ENCODE peak calls at places on chromosome 11, in seven cellular contexts. One of them, this sample, is unnamed.
A peak's percentile ranks its signal among the peaks of the same experiment; 100 is the strongest.

GRCh38 chr11:116600930-116601329 is 171.9 kb downstream of the BUD13 start:
- DNase-seq in AG04450: no peak
- DNase-seq in GM12865: no peak
- DNase-seq in epithelial cell of esophagus: no peak
- DNase-seq in CD8-positive, alpha-beta T cell: no peak
- DNase-seq in endothelial cell: no peak
- DNase-seq in brain microvascular endothelial cell: no peak
- DNase-seq in this sample: no peak

GRCh38 chr11:38547464-38547863 is 1949.4 kb upstream of the RAG2 start:
- DNase-seq in AG04450: no peak
- DNase-seq in GM12865: no peak
- DNase-seq in epithelial cell of esophagus: peak; percentile 20
- DNase-seq in CD8-positive, alpha-beta T cell: no peak
- DNase-seq in endothelial cell: no peak
- DNase-seq in brain microvascular endothelial cell: no peak
- DNase-seq in this sample: peak; percentile 32

GRCh38 chr11:66048525-66049313 is at the start of gene GAL3ST3:
- DNase-seq in AG04450: no peak
- DNase-seq in GM12865: no peak
- DNase-seq in epithelial cell of esophagus: no peak
- DNase-seq in CD8-positive, alpha-beta T cell: no peak
- DNase-seq in endothelial cell: no peak
- DNase-seq in brain microvascular endothelial cell: no peak
- DNase-seq in this sample: no peak

GRCh38 chr11:78742430-78742829 is 167.8 kb upstream of the NARS2 start:
- DNase-seq in AG04450: no peak
- DNase-seq in GM12865: no peak
- DNase-seq in epithelial cell of esophagus: peak; percentile 75
- DNase-seq in CD8-positive, alpha-beta T cell: no peak
- DNase-seq in endothelial cell: no peak
- DNase-seq in brain microvascular endothelial cell: no peak
- DNase-seq in this sample: no peak

GRCh38 chr11:62865641-62866040 is 15.1 kb upstream of the SLC3A2 start:
- DNase-seq in AG04450: no peak
- DNase-seq in GM12865: no peak
- DNase-seq in epithelial cell of esophagus: no peak
- DNase-seq in CD8-positive, alpha-beta T cell: no peak
- DNase-seq in endothelial cell: no peak
- DNase-seq in brain microvascular endothelial cell: no peak
- DNase-seq in this sample: no peak

GRCh38 chr11:10317776-10318526 is 13.1 kb downstream of the ADM start:
- DNase-seq in AG04450: no peak
- DNase-seq in GM12865: peak; percentile 85
- DNase-seq in epithelial cell of esophagus: no peak
- DNase-seq in CD8-positive, alpha-beta T cell: no peak
- DNase-seq in endothelial cell: no peak
- DNase-seq in brain microvascular endothelial cell: no peak
- DNase-seq in this sample: no peak

GRCh38 chr11:62889484-62890437 is 9.1 kb downstream of the SLC3A2 start:
- DNase-seq in AG04450: no peak
- DNase-seq in GM12865: peak; percentile 25
- DNase-seq in epithelial cell of esophagus: no peak
- DNase-seq in CD8-positive, alpha-beta T cell: no peak
- DNase-seq in endothelial cell: no peak
- DNase-seq in brain microvascular endothelial cell: no peak
- DNase-seq in this sample: no peak

GRCh38 chr11:9617960-9618359 is 44.5 kb downstream of the WEE1 start:
- DNase-seq in AG04450: no peak
- DNase-seq in GM12865: no peak
- DNase-seq in epithelial cell of esophagus: peak; percentile 73
- DNase-seq in CD8-positive, alpha-beta T cell: no peak
- DNase-seq in endothelial cell: no peak
- DNase-seq in brain microvascular endothelial cell: peak; percentile 40
- DNase-seq in this sample: peak; percentile 92

GRCh38 chr11:65642014-65642671 is 4.2 kb downstream of the SIPA1 start:
- DNase-seq in AG04450: no peak
- DNase-seq in GM12865: no peak
- DNase-seq in epithelial cell of esophagus: no peak
- DNase-seq in CD8-positive, alpha-beta T cell: no peak
- DNase-seq in endothelial cell: peak; percentile 56
- DNase-seq in brain microvascular endothelial cell: no peak
- DNase-seq in this sample: no peak

GRCh38 chr11:68322031-68322388 is 9.6 kb downstream of the LRP5 start:
- DNase-seq in AG04450: no peak
- DNase-seq in GM12865: no peak
- DNase-seq in epithelial cell of esophagus: no peak
- DNase-seq in CD8-positive, alpha-beta T cell: no peak
- DNase-seq in endothelial cell: no peak
- DNase-seq in brain microvascular endothelial cell: no peak
- DNase-seq in this sample: no peak

GRCh38 chr11:115523727-115524399 is 19.6 kb upstream of the CADM1 start:
- DNase-seq in AG04450: no peak
- DNase-seq in GM12865: no peak
- DNase-seq in epithelial cell of esophagus: no peak
- DNase-seq in CD8-positive, alpha-beta T cell: no peak
- DNase-seq in endothelial cell: no peak
- DNase-seq in brain microvascular endothelial cell: no peak
- DNase-seq in this sample: no peak

GRCh38 chr11:66904561-66904960 is 47.7 kb downstream of the LRFN4 start:
- DNase-seq in AG04450: no peak
- DNase-seq in GM12865: no peak
- DNase-seq in epithelial cell of esophagus: no peak
- DNase-seq in CD8-positive, alpha-beta T cell: no peak
- DNase-seq in endothelial cell: no peak
- DNase-seq in brain microvascular endothelial cell: peak; percentile 22
- DNase-seq in this sample: no peak

GRCh38 chr11:68541983-68542382 is 81.4 kb downstream of the PPP6R3 start:
- DNase-seq in AG04450: no peak
- DNase-seq in GM12865: no peak
- DNase-seq in epithelial cell of esophagus: no peak
- DNase-seq in CD8-positive, alpha-beta T cell: no peak
- DNase-seq in endothelial cell: no peak
- DNase-seq in brain microvascular endothelial cell: no peak
- DNase-seq in this sample: no peak

GRCh38 chr11:87281496-87281895 is 243.8 kb downstream of the TMEM135 start:
- DNase-seq in AG04450: no peak
- DNase-seq in GM12865: no peak
- DNase-seq in epithelial cell of esophagus: peak; percentile 77
- DNase-seq in CD8-positive, alpha-beta T cell: no peak
- DNase-seq in endothelial cell: no peak
- DNase-seq in brain microvascular endothelial cell: peak; percentile 59
- DNase-seq in this sample: peak; percentile 15
- TF ChIP-seq CTCF in AG04450: peak; percentile 36
- TF ChIP-seq CTCF in GM12865: no peak
- TF ChIP-seq CTCF in epithelial cell of esophagus: peak; percentile 45
- TF ChIP-seq CTCF in CD8-positive, alpha-beta T cell: no peak
- TF ChIP-seq CTCF in endothelial cell: no peak
- TF ChIP-seq CTCF in brain microvascular endothelial cell: peak; percentile 32
- TF ChIP-seq CTCF in this sample: peak; percentile 66

GRCh38 chr11:35553021-35553420 is 27.6 kb upstream of the PAMR1 start:
- DNase-seq in AG04450: no peak
- DNase-seq in GM12865: no peak
- DNase-seq in epithelial cell of esophagus: no peak
- DNase-seq in CD8-positive, alpha-beta T cell: no peak
- DNase-seq in endothelial cell: no peak
- DNase-seq in brain microvascular endothelial cell: peak; percentile 22
- DNase-seq in this sample: no peak

GRCh38 chr11:35555238-35555887 is 29.9 kb upstream of the PAMR1 start:
- DNase-seq in AG04450: no peak
- DNase-seq in GM12865: no peak
- DNase-seq in epithelial cell of esophagus: no peak
- DNase-seq in CD8-positive, alpha-beta T cell: no peak
- DNase-seq in endothelial cell: no peak
- DNase-seq in brain microvascular endothelial cell: no peak
- DNase-seq in this sample: no peak

GRCh38 chr11:35553831-35554230 is 28.4 kb upstream of the PAMR1 start:
- DNase-seq in AG04450: peak; percentile 90
- DNase-seq in GM12865: no peak
- DNase-seq in epithelial cell of esophagus: no peak
- DNase-seq in CD8-positive, alpha-beta T cell: no peak
- DNase-seq in endothelial cell: no peak
- DNase-seq in brain microvascular endothelial cell: peak; percentile 84
- DNase-seq in this sample: no peak

GRCh38 chr11:35558468-35558867 is 33.1 kb upstream of the PAMR1 start:
- DNase-seq in AG04450: no peak
- DNase-seq in GM12865: no peak
- DNase-seq in epithelial cell of esophagus: peak; percentile 56
- DNase-seq in CD8-positive, alpha-beta T cell: no peak
- DNase-seq in endothelial cell: no peak
- DNase-seq in brain microvascular endothelial cell: no peak
- DNase-seq in this sample: no peak

DNA sequence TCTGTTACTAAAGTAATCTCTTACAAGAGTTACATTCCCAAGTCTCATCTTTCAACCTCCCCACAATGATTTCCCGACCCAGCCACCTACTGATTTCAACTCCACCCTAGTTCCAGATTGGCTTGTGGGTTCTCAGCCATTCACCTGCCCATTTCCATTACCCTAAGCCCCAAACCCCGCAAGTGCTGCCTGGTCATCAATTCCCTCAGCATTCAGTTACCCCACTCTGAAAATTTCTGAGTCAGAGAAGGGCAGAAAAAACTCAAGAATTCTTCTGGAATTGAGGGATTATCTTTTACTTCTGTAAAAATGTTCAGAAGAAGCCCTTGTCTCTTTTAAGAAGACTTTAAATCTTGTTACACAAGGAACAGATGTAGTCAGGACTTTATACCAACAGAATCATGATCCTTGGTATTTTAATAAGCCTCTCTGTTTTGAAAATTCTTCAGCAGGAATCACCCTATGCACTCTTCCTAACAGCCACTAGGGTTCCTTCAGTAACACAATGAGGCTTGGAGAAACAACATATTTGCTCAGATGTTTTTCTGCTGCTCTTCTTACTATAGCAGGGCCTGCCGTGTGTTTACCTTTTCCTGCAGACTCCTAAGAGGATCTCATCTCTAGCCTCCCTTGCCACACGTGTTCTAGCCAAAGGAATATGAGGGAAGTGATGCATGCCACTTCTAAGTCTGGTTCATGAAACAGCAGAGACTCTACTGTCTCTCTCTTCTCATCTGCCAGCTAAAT is 29.2 kb upstream of the PAMR1 start:
- DNase-seq in AG04450: no peak
- DNase-seq in GM12865: no peak
- DNase-seq in epithelial cell of esophagus: no peak
- DNase-seq in CD8-positive, alpha-beta T cell: no peak
- DNase-seq in endothelial cell: no peak
- DNase-seq in brain microvascular endothelial cell: peak; percentile 52
- DNase-seq in this sample: no peak
- TF ChIP-seq CTCF in AG04450: peak; percentile 59
- TF ChIP-seq CTCF in GM12865: no peak
- TF ChIP-seq CTCF in epithelial cell of esophagus: peak; percentile 48
- TF ChIP-seq CTCF in CD8-positive, alpha-beta T cell: no peak
- TF ChIP-seq CTCF in endothelial cell: peak; percentile 53
- TF ChIP-seq CTCF in brain microvascular endothelial cell: peak; percentile 56
- TF ChIP-seq CTCF in this sample: peak; percentile 49

DNA sequence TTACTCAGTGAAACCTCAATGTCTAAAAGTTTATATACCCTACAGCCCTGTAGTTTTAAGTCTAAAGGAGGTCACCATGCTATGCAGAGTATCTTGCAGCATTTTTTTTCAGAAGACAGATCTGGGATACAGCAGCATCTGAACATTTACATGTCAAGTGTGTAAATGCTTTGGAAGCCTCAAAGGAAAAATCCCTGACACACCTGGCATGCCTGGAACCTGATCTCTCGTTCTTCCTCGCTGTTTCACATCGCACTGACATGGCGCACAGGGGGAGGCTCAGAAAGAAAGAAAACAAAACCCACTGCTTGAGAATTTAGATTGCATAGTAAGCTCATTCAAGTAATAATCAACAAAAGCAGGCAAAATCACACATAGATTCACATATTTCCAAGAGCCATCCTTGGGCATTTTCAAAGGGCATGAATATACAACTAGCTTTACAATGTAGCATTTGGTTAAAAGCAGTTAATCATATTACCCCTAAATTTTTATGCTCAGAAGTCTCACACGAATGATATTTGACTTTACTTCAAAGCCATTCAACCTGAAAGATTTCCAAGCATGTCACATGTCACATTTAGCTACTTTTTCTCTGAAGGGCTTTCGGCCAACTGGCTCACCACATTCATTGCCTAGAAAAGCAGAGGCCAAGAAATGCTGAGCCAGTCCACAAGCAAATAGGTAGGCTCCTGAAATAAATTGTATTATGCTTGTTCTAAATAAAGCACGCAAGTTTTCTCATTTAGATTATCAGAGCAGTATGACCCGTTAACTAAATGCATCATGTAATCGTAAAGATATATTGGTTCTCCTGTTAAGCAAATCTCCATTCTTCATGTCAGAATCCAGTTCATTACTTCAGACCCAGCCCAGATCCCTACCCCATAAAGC is 30.8 kb downstream of the PAX6 start:
- DNase-seq in AG04450: no peak
- DNase-seq in GM12865: no peak
- DNase-seq in epithelial cell of esophagus: no peak
- DNase-seq in CD8-positive, alpha-beta T cell: no peak
- DNase-seq in endothelial cell: no peak
- DNase-seq in brain microvascular endothelial cell: no peak
- DNase-seq in this sample: no peak
- TF ChIP-seq CTCF in AG04450: no peak
- TF ChIP-seq CTCF in GM12865: no peak
- TF ChIP-seq CTCF in epithelial cell of esophagus: no peak
- TF ChIP-seq CTCF in CD8-positive, alpha-beta T cell: no peak
- TF ChIP-seq CTCF in endothelial cell: no peak
- TF ChIP-seq CTCF in brain microvascular endothelial cell: no peak
- TF ChIP-seq CTCF in this sample: no peak

DNA sequence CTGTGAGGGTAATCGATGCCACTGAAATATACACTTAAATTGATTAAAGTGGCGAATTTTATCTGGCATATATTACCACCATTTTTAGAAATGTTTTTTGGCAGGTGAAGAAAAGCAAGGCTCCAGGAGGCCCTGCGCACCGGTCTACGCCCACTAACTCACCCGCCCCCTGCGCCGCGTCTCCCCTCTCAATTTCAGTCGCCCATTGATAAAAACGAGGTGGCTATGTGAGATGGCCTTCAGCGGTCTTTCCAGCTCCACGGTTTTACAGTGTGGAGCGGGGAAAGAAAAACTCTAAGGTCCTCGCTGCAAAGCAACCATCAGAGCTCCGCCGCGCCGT is 602 bp upstream of the AQP11 start:
- DNase-seq in AG04450: no peak
- DNase-seq in GM12865: no peak
- DNase-seq in epithelial cell of esophagus: no peak
- DNase-seq in CD8-positive, alpha-beta T cell: no peak
- DNase-seq in endothelial cell: no peak
- DNase-seq in brain microvascular endothelial cell: no peak
- DNase-seq in this sample: no peak
- TF ChIP-seq CTCF in AG04450: no peak
- TF ChIP-seq CTCF in GM12865: no peak
- TF ChIP-seq CTCF in epithelial cell of esophagus: no peak
- TF ChIP-seq CTCF in CD8-positive, alpha-beta T cell: no peak
- TF ChIP-seq CTCF in endothelial cell: no peak
- TF ChIP-seq CTCF in brain microvascular endothelial cell: no peak
- TF ChIP-seq CTCF in this sample: peak; percentile 14